ENCODE peak calls at places on chromosomes 2 and 18, in five cellular contexts. One of them, this sample, is unnamed.

GRCh38 chr2:230902180-230902899 is 22.7 kb downstream of the GPR55 start:
- DNase-seq in effector memory CD4-positive, alpha-beta T cell: peak; percentile 20
- DNase-seq in thoracic aorta: no peak
- DNase-seq in psoas muscle: no peak
- DNase-seq in neuronal stem cell: peak; percentile 54
- DNase-seq in this sample: peak; percentile 41

GRCh38 chr2:69309336-69310048 is 77.5 kb downstream of the GFPT1 start:
- DNase-seq in effector memory CD4-positive, alpha-beta T cell: no peak
- DNase-seq in thoracic aorta: no peak
- DNase-seq in psoas muscle: no peak
- DNase-seq in neuronal stem cell: no peak
- DNase-seq in this sample: peak; percentile 57

GRCh38 chr18:13107074-13107473 is 111.5 kb upstream of the LDLRAD4 start:
- DNase-seq in effector memory CD4-positive, alpha-beta T cell: no peak
- DNase-seq in thoracic aorta: no peak
- DNase-seq in psoas muscle: no peak
- DNase-seq in neuronal stem cell: no peak
- DNase-seq in this sample: no peak

GRCh38 chr2:193461431-193461946 is 1266.8 kb upstream of the TMEFF2 start:
- DNase-seq in effector memory CD4-positive, alpha-beta T cell: no peak
- DNase-seq in thoracic aorta: no peak
- DNase-seq in psoas muscle: no peak
- DNase-seq in neuronal stem cell: no peak
- DNase-seq in this sample: no peak

GRCh38 chr2:33298233-33298632 is 178.2 kb upstream of the RASGRP3 start:
- DNase-seq in effector memory CD4-positive, alpha-beta T cell: no peak
- DNase-seq in thoracic aorta: no peak
- DNase-seq in psoas muscle: no peak
- DNase-seq in neuronal stem cell: no peak
- DNase-seq in this sample: no peak

GRCh38 chr18:12592597-12593127 is 65.2 kb downstream of the SPIRE1 start:
- DNase-seq in effector memory CD4-positive, alpha-beta T cell: no peak
- DNase-seq in thoracic aorta: no peak
- DNase-seq in psoas muscle: no peak
- DNase-seq in neuronal stem cell: no peak
- DNase-seq in this sample: no peak

GRCh38 chr2:240557808-240558207 is at the start of gene ANKMY1:
- DNase-seq in effector memory CD4-positive, alpha-beta T cell: peak; percentile 45
- DNase-seq in thoracic aorta: no peak
- DNase-seq in psoas muscle: peak; percentile 86
- DNase-seq in neuronal stem cell: peak; percentile 78
- DNase-seq in this sample: no peak

GRCh38 chr2:15145046-15145817 is 415.9 kb downstream of the NBAS start:
- DNase-seq in effector memory CD4-positive, alpha-beta T cell: no peak
- DNase-seq in thoracic aorta: no peak
- DNase-seq in psoas muscle: no peak
- DNase-seq in neuronal stem cell: no peak
- DNase-seq in this sample: no peak

GRCh38 chr2:131682122-131682944 is 154.6 kb downstream of the CCDC74A start:
- DNase-seq in effector memory CD4-positive, alpha-beta T cell: peak; percentile 55
- DNase-seq in thoracic aorta: peak; percentile 40
- DNase-seq in psoas muscle: peak; percentile 89
- DNase-seq in neuronal stem cell: peak; percentile 65
- DNase-seq in this sample: peak; percentile 85

DNA sequence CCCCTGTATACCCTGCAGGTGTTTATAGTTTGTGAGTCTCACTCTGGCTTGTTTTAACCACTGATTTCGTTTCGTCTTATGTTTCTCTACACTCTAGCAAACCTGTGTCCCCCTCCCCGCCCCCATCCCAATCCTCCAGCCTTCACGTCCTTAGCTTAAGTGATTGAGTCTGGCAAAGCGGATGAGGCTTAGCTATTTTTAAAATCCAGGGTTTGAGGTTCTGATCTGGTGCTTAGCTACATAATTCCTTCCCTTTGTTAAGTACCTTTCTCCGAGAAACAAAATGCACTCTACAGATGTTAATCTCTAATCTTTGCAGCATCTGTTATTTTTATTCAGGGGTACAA is 7.8 kb downstream of the AGAP1 start:
- DNase-seq in effector memory CD4-positive, alpha-beta T cell: no peak
- DNase-seq in thoracic aorta: no peak
- DNase-seq in psoas muscle: no peak
- DNase-seq in neuronal stem cell: no peak
- DNase-seq in this sample: peak; percentile 66
- H3K4me3 ChIP-seq in effector memory CD4-positive, alpha-beta T cell: no peak overlapping the region
- H3K4me3 ChIP-seq in thoracic aorta: peak overlapping the region; percentile 21
- H3K4me3 ChIP-seq in psoas muscle: no peak overlapping the region
- H3K4me3 ChIP-seq in neuronal stem cell: no peak overlapping the region
- H3K4me3 ChIP-seq in this sample: no peak overlapping the region

DNA sequence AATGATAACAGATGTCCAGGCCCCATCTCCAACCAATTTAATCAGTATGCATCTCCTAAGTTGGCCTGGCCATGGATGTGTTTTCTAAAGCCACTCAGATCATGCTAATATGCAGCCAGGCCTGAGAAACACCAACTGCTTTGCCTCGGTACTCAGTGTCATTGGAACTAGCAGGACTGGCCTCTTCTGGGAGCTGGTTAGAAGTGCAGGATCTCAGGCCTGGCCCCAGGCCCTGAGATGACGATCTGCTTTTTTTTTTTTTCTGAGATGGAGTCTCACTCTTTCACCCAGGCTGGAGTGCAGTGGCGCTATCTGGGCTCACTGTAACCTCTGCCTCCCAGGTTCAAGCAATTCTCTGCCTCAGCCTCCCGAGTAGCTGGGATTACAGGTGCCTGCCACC is 69.1 kb downstream of the IRS1 start:
- DNase-seq in effector memory CD4-positive, alpha-beta T cell: no peak
- DNase-seq in thoracic aorta: no peak
- DNase-seq in psoas muscle: peak; percentile 55
- DNase-seq in neuronal stem cell: no peak
- DNase-seq in this sample: no peak
- H3K4me1 ChIP-seq in effector memory CD4-positive, alpha-beta T cell: no peaks in the 10 kb centered on the region
- H3K4me1 ChIP-seq in thoracic aorta: peaks cover 5% of the 10 kb centered on the region
- H3K4me1 ChIP-seq in psoas muscle: peaks cover 20% of the 10 kb centered on the region
- H3K4me1 ChIP-seq in neuronal stem cell: peaks cover 13% of the 10 kb centered on the region
- H3K4me1 ChIP-seq in this sample: peaks cover 2% of the 10 kb centered on the region

DNA sequence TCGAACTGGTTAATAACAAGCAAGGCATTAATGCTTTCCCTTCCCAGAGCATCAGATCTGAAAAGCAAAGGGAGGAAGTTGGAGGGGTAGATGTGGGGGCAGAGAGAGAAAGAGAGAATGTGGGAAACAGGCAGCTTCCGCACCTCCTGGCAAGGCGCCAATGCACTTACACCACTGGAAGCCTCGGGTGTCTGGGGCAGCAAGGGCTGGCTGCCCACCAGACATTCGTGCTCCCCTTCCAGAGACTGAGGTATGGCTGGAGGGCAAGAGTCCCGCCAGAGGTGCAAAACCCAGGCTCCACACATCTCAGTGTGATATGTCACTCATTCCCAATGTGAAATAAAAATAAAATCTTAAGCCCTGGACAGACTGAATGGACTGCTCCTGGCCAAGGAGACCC is 46.4 kb downstream of the TEX51 start:
- DNase-seq in effector memory CD4-positive, alpha-beta T cell: no peak
- DNase-seq in thoracic aorta: no peak
- DNase-seq in psoas muscle: no peak
- DNase-seq in neuronal stem cell: no peak
- DNase-seq in this sample: no peak
- H3K9me3 ChIP-seq in effector memory CD4-positive, alpha-beta T cell: peaks cover 7% of the 10 kb centered on the region
- H3K9me3 ChIP-seq in thoracic aorta: no peaks in the 10 kb centered on the region
- H3K9me3 ChIP-seq in psoas muscle: no peaks in the 10 kb centered on the region
- H3K9me3 ChIP-seq in neuronal stem cell: peaks cover 5% of the 10 kb centered on the region
- H3K9me3 ChIP-seq in this sample: peaks cover 6% of the 10 kb centered on the region

GRCh38 chr2:86038291-86039081 is 67.2 kb downstream of the POLR1A start:
- DNase-seq in effector memory CD4-positive, alpha-beta T cell: peak; percentile 75
- DNase-seq in thoracic aorta: no peak
- DNase-seq in psoas muscle: no peak
- DNase-seq in neuronal stem cell: no peak
- DNase-seq in this sample: no peak
- H3K4me3 ChIP-seq in effector memory CD4-positive, alpha-beta T cell: no peak overlapping the region
- H3K4me3 ChIP-seq in thoracic aorta: no peak overlapping the region
- H3K4me3 ChIP-seq in psoas muscle: no peak overlapping the region
- H3K4me3 ChIP-seq in neuronal stem cell: no peak overlapping the region
- H3K4me3 ChIP-seq in this sample: no peak overlapping the region

GRCh38 chr2:10533811-10534321 is 85.7 kb upstream of the ODC1 start:
- DNase-seq in effector memory CD4-positive, alpha-beta T cell: no peak
- DNase-seq in thoracic aorta: no peak
- DNase-seq in psoas muscle: no peak
- DNase-seq in neuronal stem cell: no peak
- DNase-seq in this sample: no peak
- H3K4me1 ChIP-seq in effector memory CD4-positive, alpha-beta T cell: no peaks in the 10 kb centered on the region
- H3K4me1 ChIP-seq in thoracic aorta: no peaks in the 10 kb centered on the region
- H3K4me1 ChIP-seq in psoas muscle: no peaks in the 10 kb centered on the region
- H3K4me1 ChIP-seq in neuronal stem cell: no peaks in the 10 kb centered on the region
- H3K4me1 ChIP-seq in this sample: no peaks in the 10 kb centered on the region

GRCh38 chr18:78868330-78869316 is 111.0 kb upstream of the SALL3 start:
- DNase-seq in effector memory CD4-positive, alpha-beta T cell: no peak
- DNase-seq in thoracic aorta: no peak
- DNase-seq in psoas muscle: no peak
- DNase-seq in neuronal stem cell: no peak
- DNase-seq in this sample: no peak

GRCh38 chr18:78865771-78866310 is 113.8 kb upstream of the SALL3 start:
- DNase-seq in effector memory CD4-positive, alpha-beta T cell: no peak
- DNase-seq in thoracic aorta: no peak
- DNase-seq in psoas muscle: no peak
- DNase-seq in neuronal stem cell: no peak
- DNase-seq in this sample: no peak

GRCh38 chr18:78871631-78872030 is 108.0 kb upstream of the SALL3 start:
- DNase-seq in effector memory CD4-positive, alpha-beta T cell: no peak
- DNase-seq in thoracic aorta: no peak
- DNase-seq in psoas muscle: no peak
- DNase-seq in neuronal stem cell: no peak
- DNase-seq in this sample: no peak

GRCh38 chr18:78865056-78865598 is 114.5 kb upstream of the SALL3 start:
- DNase-seq in effector memory CD4-positive, alpha-beta T cell: no peak
- DNase-seq in thoracic aorta: no peak
- DNase-seq in psoas muscle: no peak
- DNase-seq in neuronal stem cell: no peak
- DNase-seq in this sample: no peak

DNA sequence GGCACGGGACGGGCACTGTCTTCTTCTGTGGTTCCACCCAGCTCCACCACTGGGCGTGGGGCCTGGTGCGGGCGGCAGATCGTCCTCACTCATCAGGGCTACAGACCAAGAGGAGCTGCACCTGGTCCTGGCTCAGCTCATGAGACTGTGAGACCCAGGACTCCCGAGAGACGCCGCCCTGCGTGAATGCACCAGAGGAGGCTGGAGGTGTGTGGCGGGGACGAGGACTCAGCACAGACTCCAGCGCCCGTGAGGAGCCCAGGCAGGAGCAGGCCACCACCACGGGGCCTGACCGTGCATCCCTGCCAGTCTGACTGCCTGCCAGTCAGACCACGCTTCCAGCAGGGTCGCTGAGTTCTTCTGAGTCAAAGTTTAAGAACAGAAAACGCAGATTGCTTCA is 112.5 kb upstream of the SALL3 start:
- DNase-seq in effector memory CD4-positive, alpha-beta T cell: no peak
- DNase-seq in thoracic aorta: no peak
- DNase-seq in psoas muscle: no peak
- DNase-seq in neuronal stem cell: no peak
- DNase-seq in this sample: no peak
- H3K9me3 ChIP-seq in effector memory CD4-positive, alpha-beta T cell: no peaks in the 10 kb centered on the region
- H3K9me3 ChIP-seq in thoracic aorta: no peaks in the 10 kb centered on the region
- H3K9me3 ChIP-seq in psoas muscle: no peaks in the 10 kb centered on the region
- H3K9me3 ChIP-seq in neuronal stem cell: no peaks in the 10 kb centered on the region
- H3K9me3 ChIP-seq in this sample: no peaks in the 10 kb centered on the region

GRCh38 chr2:65064728-65065552 is 8.7 kb downstream of the CEP68 start:
- DNase-seq in effector memory CD4-positive, alpha-beta T cell: peak; percentile 15
- DNase-seq in thoracic aorta: peak; percentile 64
- DNase-seq in psoas muscle: peak; percentile 87
- DNase-seq in neuronal stem cell: peak; percentile 33
- DNase-seq in this sample: peak; percentile 64
- H3K4me3 ChIP-seq in effector memory CD4-positive, alpha-beta T cell: no peak overlapping the region
- H3K4me3 ChIP-seq in thoracic aorta: peak overlapping the region; percentile 61
- H3K4me3 ChIP-seq in psoas muscle: peak overlapping the region; percentile 47
- H3K4me3 ChIP-seq in neuronal stem cell: no peak overlapping the region
- H3K4me3 ChIP-seq in this sample: no peak overlapping the region

GRCh38 chr2:60885683-60886082 is 4.3 kb downstream of the REL start:
- DNase-seq in effector memory CD4-positive, alpha-beta T cell: no peak
- DNase-seq in thoracic aorta: no peak
- DNase-seq in psoas muscle: no peak
- DNase-seq in neuronal stem cell: no peak
- DNase-seq in this sample: peak; percentile 17
- H3K4me1 ChIP-seq in effector memory CD4-positive, alpha-beta T cell: peaks cover 17% of the 10 kb centered on the region
- H3K4me1 ChIP-seq in thoracic aorta: peaks cover 23% of the 10 kb centered on the region
- H3K4me1 ChIP-seq in psoas muscle: peaks cover 21% of the 10 kb centered on the region
- H3K4me1 ChIP-seq in neuronal stem cell: peaks cover 4% of the 10 kb centered on the region
- H3K4me1 ChIP-seq in this sample: peaks cover 31% of the 10 kb centered on the region